ENCODE peak calls at places on chromosome 21, in four cellular contexts. One of them, this sample, is unnamed. For H3K4me1, the result is how much of the 10 kb centered on the place peaks cover.

GRCh38 chr21:8989261-8989882 is 1532.0 kb upstream of the TPTE start:
- DNase-seq in right lobe of liver: no peak
- DNase-seq in ovary: no peak
- DNase-seq in SJSA1: no peak
- DNase-seq in this sample: no peak

GRCh38 chr21:36847189-36847588 is 119.3 kb downstream of the HLCS start:
- DNase-seq in right lobe of liver: no peak
- DNase-seq in ovary: no peak
- DNase-seq in SJSA1: no peak
- DNase-seq in this sample: no peak

GRCh38 chr21:24045775-24046215 is 1561.5 kb downstream of the MRPL39 start:
- DNase-seq in right lobe of liver: peak
- DNase-seq in ovary: peak
- DNase-seq in SJSA1: no peak
- DNase-seq in this sample: peak

GRCh38 chr21:44914176-44914874 is 6.4 kb downstream of the ITGB2 start:
- DNase-seq in right lobe of liver: peak
- DNase-seq in ovary: no peak
- DNase-seq in SJSA1: no peak
- DNase-seq in this sample: peak

GRCh38 chr21:14880922-14881321 is 183.9 kb downstream of the NRIP1 start:
- DNase-seq in right lobe of liver: no peak
- DNase-seq in ovary: no peak
- DNase-seq in SJSA1: no peak
- DNase-seq in this sample: no peak

GRCh38 chr21:22120616-22121266 is 1122.5 kb downstream of the NCAM2 start:
- DNase-seq in right lobe of liver: no peak
- DNase-seq in ovary: no peak
- DNase-seq in SJSA1: no peak
- DNase-seq in this sample: no peak

GRCh38 chr21:32248616-32249550 is 30.0 kb downstream of the MIS18A start:
- DNase-seq in right lobe of liver: no peak
- DNase-seq in ovary: no peak
- DNase-seq in SJSA1: no peak
- DNase-seq in this sample: no peak

GRCh38 chr21:28927122-28927521 is 65.6 kb downstream of the LTN1 start:
- DNase-seq in right lobe of liver: no peak
- DNase-seq in ovary: no peak
- DNase-seq in SJSA1: no peak
- DNase-seq in this sample: no peak

GRCh38 chr21:32064511-32064910 is 191.7 kb downstream of the HUNK start:
- DNase-seq in right lobe of liver: no peak
- DNase-seq in ovary: no peak
- DNase-seq in SJSA1: no peak
- DNase-seq in this sample: no peak

GRCh38 chr21:26557106-26557505 is 16.0 kb downstream of the CYYR1 start:
- DNase-seq in right lobe of liver: no peak
- DNase-seq in ovary: no peak
- DNase-seq in SJSA1: no peak
- DNase-seq in this sample: no peak

GRCh38 chr21:32414579-32415358 is 2.3 kb downstream of the EVA1C start:
- DNase-seq in right lobe of liver: no peak
- DNase-seq in ovary: no peak
- DNase-seq in SJSA1: no peak
- DNase-seq in this sample: no peak

GRCh38 chr21:15221799-15222386 is 157.1 kb upstream of the NRIP1 start:
- DNase-seq in right lobe of liver: peak
- DNase-seq in ovary: no peak
- DNase-seq in SJSA1: no peak
- DNase-seq in this sample: no peak

GRCh38 chr21:15149825-15150224 is 85.0 kb upstream of the NRIP1 start:
- DNase-seq in right lobe of liver: no peak
- DNase-seq in ovary: no peak
- DNase-seq in SJSA1: no peak
- DNase-seq in this sample: no peak

GRCh38 chr21:45291613-45292398 is 4.1 kb upstream of the POFUT2 start:
- DNase-seq in right lobe of liver: peak
- DNase-seq in ovary: peak
- DNase-seq in SJSA1: peak
- DNase-seq in this sample: peak

GRCh38 chr21:44880762-44881585 is 7.5 kb upstream of the PTTG1IP start:
- DNase-seq in right lobe of liver: peak
- DNase-seq in ovary: no peak
- DNase-seq in SJSA1: peak
- DNase-seq in this sample: no peak

GRCh38 chr21:22981819-22982218 is 1983.6 kb downstream of the NCAM2 start:
- DNase-seq in right lobe of liver: no peak
- DNase-seq in ovary: no peak
- DNase-seq in SJSA1: no peak
- DNase-seq in this sample: no peak

GRCh38 chr21:15706686-15707085 is 23.1 kb upstream of the USP25 start:
- DNase-seq in right lobe of liver: no peak
- DNase-seq in ovary: no peak
- DNase-seq in SJSA1: peak
- DNase-seq in this sample: no peak

GRCh38 chr21:37230632-37231246 is 36.4 kb downstream of the VPS26C start:
- DNase-seq in right lobe of liver: no peak
- DNase-seq in ovary: no peak
- DNase-seq in SJSA1: no peak
- DNase-seq in this sample: peak

GRCh38 chr21:18801468-18801867 is 397.9 kb upstream of the TMPRSS15 start:
- DNase-seq in right lobe of liver: no peak
- DNase-seq in ovary: no peak
- DNase-seq in SJSA1: no peak
- DNase-seq in this sample: no peak

GRCh38 chr21:16402752-16403151 is 673.0 kb downstream of the USP25 start:
- DNase-seq in right lobe of liver: no peak
- DNase-seq in ovary: no peak
- DNase-seq in SJSA1: no peak
- DNase-seq in this sample: no peak

GRCh38 chr21:44459712-44460440 is 4.6 kb downstream of the LRRC3 start:
- DNase-seq in right lobe of liver: no peak
- DNase-seq in ovary: no peak
- DNase-seq in SJSA1: no peak
- DNase-seq in this sample: no peak

GRCh38 chr21:44780767-44781459 is 20.7 kb downstream of the UBE2G2 start:
- DNase-seq in right lobe of liver: no peak
- DNase-seq in ovary: no peak
- DNase-seq in SJSA1: peak
- DNase-seq in this sample: no peak

GRCh38 chr21:36718951-36719501 is 20.1 kb downstream of the SIM2 start:
- DNase-seq in right lobe of liver: peak
- DNase-seq in ovary: no peak
- DNase-seq in SJSA1: no peak
- DNase-seq in this sample: peak

DNA sequence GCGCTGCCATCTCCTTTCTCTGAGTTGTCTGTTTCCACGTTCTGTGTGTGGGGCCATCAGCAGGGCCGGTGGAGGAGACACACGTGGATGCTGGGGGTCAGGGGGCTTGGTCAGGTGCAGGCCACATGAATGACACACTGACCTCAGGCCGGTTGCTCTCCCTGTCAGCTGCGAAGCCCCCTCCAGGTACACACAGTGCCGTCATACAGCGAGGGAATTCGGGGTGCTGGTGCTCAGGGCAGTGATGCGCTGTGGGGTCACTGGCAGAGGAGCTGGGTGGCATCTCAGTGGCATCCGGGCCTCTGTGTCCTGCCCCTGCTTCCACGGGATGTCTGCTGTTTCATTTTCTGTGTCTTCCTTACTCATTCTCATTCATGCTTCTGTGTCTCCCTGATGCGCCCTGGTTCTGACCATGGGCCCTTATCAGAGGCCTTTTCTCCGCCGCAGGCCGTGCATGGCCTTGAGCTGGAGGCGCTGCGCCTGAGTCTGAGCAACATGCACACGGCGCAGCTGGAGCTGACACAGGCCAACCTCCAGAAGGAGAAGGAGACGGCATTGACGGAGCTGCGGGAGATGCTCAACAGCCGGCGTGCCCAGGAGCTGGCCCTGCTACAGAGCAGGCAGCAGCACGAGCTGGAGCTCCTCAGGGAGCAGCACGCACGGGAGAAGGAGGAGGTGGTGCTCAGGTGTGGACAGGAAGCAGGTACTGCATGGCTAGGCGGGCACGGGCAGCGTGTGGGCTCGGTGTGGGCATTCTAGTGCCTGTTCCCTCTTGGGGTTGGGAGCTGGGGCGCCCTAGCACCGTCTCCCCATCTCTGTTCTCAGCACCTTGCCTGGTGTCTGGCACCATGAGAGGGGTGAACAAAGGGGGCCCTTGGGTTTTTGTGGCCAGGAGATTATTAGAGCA is 22.6 kb downstream of the PCNT start:
- DNase-seq in right lobe of liver: no peak
- DNase-seq in ovary: peak
- DNase-seq in SJSA1: no peak
- DNase-seq in this sample: no peak
- H3K4me1 ChIP-seq in right lobe of liver: under half
- H3K4me1 ChIP-seq in ovary: under half
- H3K4me1 ChIP-seq in SJSA1: under half
- H3K4me1 ChIP-seq in this sample: under half

DNA sequence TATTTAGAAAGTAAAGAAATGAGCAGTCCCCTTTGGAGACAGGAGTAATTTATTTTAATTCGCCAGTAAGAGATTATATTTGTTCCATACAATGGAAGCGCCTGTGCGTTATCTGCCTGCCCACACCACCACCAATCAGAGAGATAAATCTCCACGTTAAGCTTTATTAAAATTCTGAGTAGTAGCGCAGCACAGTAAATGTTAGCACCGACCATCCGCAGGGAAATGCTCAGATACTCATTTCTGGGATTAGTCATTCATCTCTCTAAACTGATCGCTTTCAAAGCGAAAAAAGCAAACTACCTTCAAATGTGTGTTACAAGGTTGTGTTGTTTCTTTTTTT is 1.2 kb downstream of the ETS2 start:
- DNase-seq in right lobe of liver: no peak
- DNase-seq in ovary: no peak
- DNase-seq in SJSA1: no peak
- DNase-seq in this sample: no peak
- H3K4me1 ChIP-seq in right lobe of liver: under half
- H3K4me1 ChIP-seq in ovary: under half
- H3K4me1 ChIP-seq in SJSA1: half or more
- H3K4me1 ChIP-seq in this sample: under half

GRCh38 chr21:35324372-35325220 is 275.5 kb upstream of the RUNX1 start:
- DNase-seq in right lobe of liver: no peak
- DNase-seq in ovary: peak
- DNase-seq in SJSA1: peak
- DNase-seq in this sample: no peak

GRCh38 chr21:35326677-35327076 is 277.6 kb upstream of the RUNX1 start:
- DNase-seq in right lobe of liver: no peak
- DNase-seq in ovary: no peak
- DNase-seq in SJSA1: no peak
- DNase-seq in this sample: no peak

GRCh38 chr21:35325953-35326352 is 276.9 kb upstream of the RUNX1 start:
- DNase-seq in right lobe of liver: no peak
- DNase-seq in ovary: no peak
- DNase-seq in SJSA1: no peak
- DNase-seq in this sample: no peak

GRCh38 chr21:35321322-35322200 is 272.5 kb upstream of the RUNX1 start:
- DNase-seq in right lobe of liver: no peak
- DNase-seq in ovary: no peak
- DNase-seq in SJSA1: no peak
- DNase-seq in this sample: no peak

DNA sequence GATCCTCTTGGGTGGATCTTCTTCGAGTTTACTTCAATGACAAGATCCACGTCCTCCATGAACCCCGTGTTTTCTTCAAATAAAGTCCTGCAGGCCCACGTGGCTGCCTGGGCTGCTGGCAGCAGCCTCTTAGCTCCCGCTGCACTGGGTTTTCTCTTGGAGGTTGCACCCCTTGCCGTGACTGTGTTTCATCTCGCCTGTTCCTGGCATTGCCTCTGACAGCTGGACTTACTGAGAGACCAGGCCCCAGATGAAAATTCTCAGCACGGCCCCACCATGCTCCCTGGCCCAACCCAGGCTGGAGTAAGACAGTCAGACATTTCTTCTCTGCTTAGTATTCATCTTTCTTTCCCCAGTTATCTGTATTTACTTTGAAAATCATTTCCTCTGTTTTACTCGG is 274.8 kb upstream of the RUNX1 start:
- DNase-seq in right lobe of liver: no peak
- DNase-seq in ovary: peak
- DNase-seq in SJSA1: no peak
- DNase-seq in this sample: no peak
- H3K4me1 ChIP-seq in right lobe of liver: under half
- H3K4me1 ChIP-seq in ovary: under half
- H3K4me1 ChIP-seq in SJSA1: under half
- H3K4me1 ChIP-seq in this sample: under half

GRCh38 chr21:33684068-33684467 is 41.8 kb downstream of the ITSN1 start:
- DNase-seq in right lobe of liver: no peak
- DNase-seq in ovary: no peak
- DNase-seq in SJSA1: no peak
- DNase-seq in this sample: no peak

GRCh38 chr21:33687634-33688033 is 45.3 kb downstream of the ITSN1 start:
- DNase-seq in right lobe of liver: no peak
- DNase-seq in ovary: no peak
- DNase-seq in SJSA1: no peak
- DNase-seq in this sample: no peak

GRCh38 chr21:33686386-33686785 is 44.1 kb downstream of the ITSN1 start:
- DNase-seq in right lobe of liver: no peak
- DNase-seq in ovary: no peak
- DNase-seq in SJSA1: no peak
- DNase-seq in this sample: no peak

GRCh38 chr21:33684923-33685560 is 42.7 kb downstream of the ITSN1 start:
- DNase-seq in right lobe of liver: no peak
- DNase-seq in ovary: no peak
- DNase-seq in SJSA1: no peak
- DNase-seq in this sample: no peak

GRCh38 chr21:33685613-33686197 is 43.4 kb downstream of the ITSN1 start:
- DNase-seq in right lobe of liver: no peak
- DNase-seq in ovary: no peak
- DNase-seq in SJSA1: peak
- DNase-seq in this sample: no peak
- H3K4me1 ChIP-seq in right lobe of liver: under half
- H3K4me1 ChIP-seq in ovary: under half
- H3K4me1 ChIP-seq in SJSA1: half or more
- H3K4me1 ChIP-seq in this sample: under half

GRCh38 chr21:42190492-42190875 is 28.5 kb upstream of the ABCG1 start:
- DNase-seq in right lobe of liver: no peak
- DNase-seq in ovary: no peak
- DNase-seq in SJSA1: no peak
- DNase-seq in this sample: no peak

GRCh38 chr21:42191978-42192595 is 26.9 kb upstream of the ABCG1 start:
- DNase-seq in right lobe of liver: no peak
- DNase-seq in ovary: no peak
- DNase-seq in SJSA1: no peak
- DNase-seq in this sample: no peak

GRCh38 chr21:42189860-42190491 is 29.0 kb upstream of the ABCG1 start:
- DNase-seq in right lobe of liver: no peak
- DNase-seq in ovary: no peak
- DNase-seq in SJSA1: peak
- DNase-seq in this sample: no peak

GRCh38 chr21:42193131-42193671 is 25.7 kb upstream of the ABCG1 start:
- DNase-seq in right lobe of liver: no peak
- DNase-seq in ovary: no peak
- DNase-seq in SJSA1: no peak
- DNase-seq in this sample: no peak

GRCh38 chr21:42191064-42191463 is 27.9 kb upstream of the ABCG1 start:
- DNase-seq in right lobe of liver: no peak
- DNase-seq in ovary: no peak
- DNase-seq in SJSA1: no peak
- DNase-seq in this sample: no peak
- H3K4me1 ChIP-seq in right lobe of liver: under half
- H3K4me1 ChIP-seq in ovary: under half
- H3K4me1 ChIP-seq in SJSA1: under half
- H3K4me1 ChIP-seq in this sample: under half

GRCh38 chr21:42534361-42534900 is 20.8 kb downstream of the SLC37A1 start:
- DNase-seq in right lobe of liver: no peak
- DNase-seq in ovary: no peak
- DNase-seq in SJSA1: peak
- DNase-seq in this sample: peak
- H3K4me1 ChIP-seq in right lobe of liver: under half
- H3K4me1 ChIP-seq in ovary: under half
- H3K4me1 ChIP-seq in SJSA1: under half
- H3K4me1 ChIP-seq in this sample: under half